ENCODE peak calls at places on chromosomes 3 and 15, in four cellular contexts. B, U, Q and W are unnamed samples.

GRCh38 chr3:175073209-175073905 is 214.2 kb downstream of the NAALADL2 start:
- DNase-seq in U (peak; percentile 52), B (no peak), Q (no peak), W (no peak)

GRCh38 chr3:57164606-57165573 is at the start of gene IL17RD:
- DNase-seq in Q (peak; percentile 87), U (peak; percentile 76), B (peak; percentile 85), W (peak; percentile 54)

GRCh38 chr3:42129014-42129953 is 38.1 kb downstream of the TRAK1 start:
- DNase-seq in Q (no peak), B (no peak), U (no peak), W (peak; percentile 66)

GRCh38 chr3:195023576-195023975 is 247.4 kb downstream of the XXYLT1 start:
- DNase-seq in U (no peak), Q (no peak), B (no peak), W (no peak)

GRCh38 chr15:85691350-85692240 is 103.1 kb downstream of the KLHL25 start:
- DNase-seq in Q (no peak), U (no peak), B (no peak), W (no peak)

GRCh38 chr3:106482436-106482835 is 613.6 kb upstream of the CBLB start:
- DNase-seq in U (no peak), B (no peak), Q (no peak), W (no peak)

GRCh38 chr3:188067932-188068331 is 86.0 kb upstream of the LPP start:
- DNase-seq in B (no peak), U (peak; percentile 35), Q (no peak), W (no peak)

GRCh38 chr3:37942646-37943045 is 47.9 kb upstream of the VILL start:
- DNase-seq in Q (no peak), U (no peak), B (no peak), W (no peak)

GRCh38 chr3:162217603-162218002 is 721.0 kb downstream of the OTOL1 start:
- DNase-seq in U (peak; percentile 70), Q (no peak), B (no peak), W (peak; percentile 35)

GRCh38 chr3:82641701-82642100 is 880.3 kb upstream of the GBE1 start:
- DNase-seq in Q (no peak), U (no peak), B (no peak), W (no peak)

GRCh38 chr3:171334465-171334811 is 125.8 kb downstream of the TNIK start:
- DNase-seq in U (no peak), B (no peak), Q (peak; percentile 41), W (no peak)

GRCh38 chr3:150130404-150131100 is 159.9 kb upstream of the PFN2 start:
- DNase-seq in Q (no peak), B (no peak), U (no peak), W (no peak)

GRCh38 chr3:98812851-98813374 is 49.8 kb downstream of the ST3GAL6 start:
- DNase-seq in U (peak; percentile 66), B (no peak), Q (no peak), W (no peak)

GRCh38 chr15:39641187-39641889 is 60.5 kb downstream of the THBS1 start:
- DNase-seq in U (no peak), B (no peak), Q (no peak), W (no peak)

GRCh38 chr15:89002281-89002761 is 85.9 kb upstream of the ABHD2 start:
- DNase-seq in B (no peak), Q (no peak), U (peak; percentile 68), W (no peak)

GRCh38 chr15:35168464-35168863 is 83.4 kb upstream of the NANOGP8 start:
- DNase-seq in U (peak; percentile 83), Q (no peak), B (no peak), W (peak; percentile 48)

GRCh38 chr3:112593258-112593657 is 31.4 kb downstream of the SLC35A5 start:
- DNase-seq in Q (no peak), U (no peak), B (no peak), W (no peak)

GRCh38 chr15:85837881-85838280 is 43.2 kb upstream of the KLHL25 start:
- DNase-seq in Q (no peak), B (no peak), U (no peak), W (no peak)

GRCh38 chr3:127749361-127749760 is 73.0 kb downstream of the MGLL start:
- DNase-seq in B (no peak), Q (no peak), U (no peak), W (no peak)

GRCh38 chr3:124770341-124771082 is 40.3 kb downstream of the UMPS start:
- DNase-seq in Q (peak; percentile 77), B (peak; percentile 40), U (peak; percentile 14), W (no peak)

GRCh38 chr3:164577667-164578066 is 500.6 kb downstream of the SI start:
- DNase-seq in Q (no peak), U (no peak), B (no peak), W (no peak)

GRCh38 chr3:118810499-118811035 is 224.1 kb downstream of the IGSF11 start:
- DNase-seq in B (no peak), Q (no peak), U (no peak), W (no peak)

GRCh38 chr3:82824491-82824890 is 1063.0 kb upstream of the GBE1 start:
- DNase-seq in U (no peak), Q (no peak), B (no peak), W (peak; percentile 4)

GRCh38 chr15:61106886-61107285 is 122.2 kb downstream of the RORA start:
- DNase-seq in U (no peak), Q (no peak), B (no peak), W (no peak)

GRCh38 chr15:48121849-48122248 is 1.1 kb downstream of the SLC24A5 start:
- DNase-seq in U (no peak), Q (no peak), B (no peak), W (no peak)

GRCh38 chr3:58528629-58529028 is 8.4 kb downstream of the ACOX2 start:
- DNase-seq in U (peak; percentile 72), B (no peak), Q (peak; percentile 39), W (peak; percentile 42)

GRCh38 chr15:93478922-93479321 is 389.9 kb upstream of the RGMA start:
- DNase-seq in U (no peak), Q (no peak), B (no peak), W (no peak)

GRCh38 chr3:181969925-181970324 is 258.2 kb downstream of the SOX2 start:
- DNase-seq in Q (no peak), B (no peak), U (no peak), W (no peak)

GRCh38 chr3:156233875-156234274 is 113.5 kb downstream of the KCNAB1 start:
- DNase-seq in Q (no peak), U (no peak), B (no peak), W (no peak)

GRCh38 chr3:78917541-78917940 is 850.3 kb downstream of the ROBO1 start:
- DNase-seq in B (no peak), U (no peak), Q (no peak), W (no peak)

GRCh38 chr15:67125589-67126502 is 60.4 kb downstream of the SMAD3 start:
- DNase-seq in U (peak; percentile 100), B (peak; percentile 79), Q (peak; percentile 79), W (peak; percentile 93)

GRCh38 chr3:43742935-43743334 is 52.2 kb downstream of the ABHD5 start:
- DNase-seq in Q (no peak), B (no peak), U (peak; percentile 93), W (no peak)

GRCh38 chr15:28182731-28183130 is 83.6 kb upstream of the OCA2 start:
- DNase-seq in U (no peak), Q (no peak), B (no peak), W (no peak)

GRCh38 chr3:101261506-101261905 is 58.9 kb downstream of the IMPG2 start:
- DNase-seq in U (peak; percentile 22), Q (no peak), B (no peak), W (peak; percentile 22)

GRCh38 chr3:7874116-7874515 is 627.5 kb upstream of the LMCD1 start:
- DNase-seq in U (peak; percentile 1), B (no peak), Q (no peak), W (peak; percentile 8)

GRCh38 chr3:134179508-134179907 is 71.2 kb downstream of the RYK start:
- DNase-seq in Q (no peak), U (no peak), B (no peak), W (no peak)
- H3K4me3 ChIP-seq in Q (no peak overlapping the region), U (no peak overlapping the region), B (no peak overlapping the region), W (no peak overlapping the region)

GRCh38 chr15:99955532-99955931 is 222.3 kb upstream of the LYSMD4 start:
- DNase-seq in B (no peak), Q (no peak), U (no peak), W (no peak)

GRCh38 chr15:99954361-99955180 is 221.3 kb upstream of the LYSMD4 start:
- DNase-seq in B (no peak), Q (no peak), U (peak; percentile 5), W (no peak)

GRCh38 chr15:99953886-99954285 is 220.6 kb upstream of the LYSMD4 start:
- DNase-seq in U (no peak), Q (no peak), B (no peak), W (no peak)

GRCh38 chr15:99955181-99955525 is 221.9 kb upstream of the LYSMD4 start:
- DNase-seq in Q (no peak), B (no peak), U (no peak), W (no peak)

GRCh38 chr15:99951471-99951870 is 218.2 kb upstream of the LYSMD4 start:
- DNase-seq in Q (no peak), B (no peak), U (no peak), W (peak; percentile 42)
- TF ChIP-seq CTCF in Q (no peak), B (no peak), U (no peak), W (no peak)

DNA sequence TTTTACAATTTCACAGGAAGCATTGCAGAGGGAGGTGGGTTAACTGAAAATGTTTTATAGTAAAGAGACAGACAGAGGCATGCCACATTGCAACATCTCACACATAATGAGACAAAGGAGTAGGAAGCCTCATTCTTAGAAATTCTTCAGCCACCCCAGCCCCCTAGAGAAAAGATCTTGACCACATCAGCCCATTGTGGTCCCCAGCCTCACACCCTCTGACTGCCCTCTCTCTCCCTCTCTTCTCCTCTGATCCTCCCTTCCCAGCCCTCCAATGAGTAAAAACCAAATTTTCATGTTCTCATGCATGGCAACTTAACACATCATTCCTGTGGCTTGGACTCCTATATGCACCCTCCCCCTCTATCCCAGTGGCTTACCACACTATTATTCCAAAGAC is 174.1 kb downstream of the UACA start:
- DNase-seq in B (no peak), Q (no peak), U (peak; percentile 55), W (peak; percentile 96)
- H3K4me3 ChIP-seq in B (no peak overlapping the region), Q (no peak overlapping the region), U (no peak overlapping the region), W (no peak overlapping the region)

GRCh38 chr15:101772921-101773320 is 30.4 kb upstream of the OR4F6 start:
- DNase-seq in U (no peak), B (no peak), Q (no peak), W (no peak)

GRCh38 chr15:101775136-101775535 is 28.2 kb upstream of the OR4F6 start:
- DNase-seq in B (no peak), U (no peak), Q (no peak), W (no peak)

GRCh38 chr15:101773496-101774100 is 29.7 kb upstream of the OR4F6 start:
- DNase-seq in Q (no peak), U (no peak), B (no peak), W (no peak)
- TF ChIP-seq CTCF in Q (peak; percentile 45), U (no peak), B (no peak), W (no peak)

GRCh38 chr3:50316657-50317242 is 5.8 kb downstream of the HYAL2 start:
- DNase-seq in B (peak; percentile 50), U (no peak), Q (no peak), W (no peak)
- H3K4me3 ChIP-seq in B (no peak overlapping the region), U (no peak overlapping the region), Q (peak overlapping the region; percentile 86), W (no peak overlapping the region)